ENCODE peak calls at places on chromosomes 16 and 17, in five cellular contexts. J, H, P, W and K are unnamed samples.

GRCh38 chr17:27340990-27341595 is 47.2 kb downstream of the WSB1 start:
- DNase-seq in J (no peak), H (no peak), P (no peak), W (no peak), K (no peak)

GRCh38 chr16:9097266-9098219 is 6.1 kb downstream of the HAPSTR1 start:
- DNase-seq in J (no peak), H (no peak), P (no peak), W (no peak), K (no peak)

GRCh38 chr16:1772362-1772907 is at the start of gene EME2:
- DNase-seq in J (no peak), H (peak; percentile 69), P (no peak), W (peak; percentile 52), K (no peak)

GRCh38 chr17:19239544-19239943 is 2.4 kb downstream of the EPN2 start:
- DNase-seq in J (no peak), H (no peak), P (no peak), W (no peak), K (no peak)

GRCh38 chr16:87851141-87851587 is 18.1 kb downstream of the SLC7A5 start:
- DNase-seq in J (no peak), H (no peak), P (no peak), W (no peak), K (no peak)

GRCh38 chr16:1309888-1310831 is 724 bp downstream of the UBE2I start:
- DNase-seq in J (no peak), H (peak; percentile 70), P (no peak), W (peak; percentile 67), K (no peak)

GRCh38 chr17:58702045-58702476 is 9.7 kb downstream of the RAD51C start:
- DNase-seq in J (no peak), H (no peak), P (no peak), W (no peak), K (no peak)

GRCh38 chr17:65254166-65254565 is 117.0 kb downstream of the RGS9 start:
- DNase-seq in J (no peak), H (no peak), P (no peak), W (no peak), K (no peak)

GRCh38 chr17:60439501-60439900 is 17.2 kb downstream of the CHCT1 start:
- DNase-seq in J (no peak), H (no peak), P (no peak), W (no peak), K (no peak)

GRCh38 chr17:2233441-2233947 is 70.1 kb downstream of the SMG6 start:
- DNase-seq in J (no peak), H (no peak), P (no peak), W (no peak), K (no peak)

GRCh38 chr17:38885728-38886642 is 16.1 kb downstream of the LASP1 start:
- DNase-seq in J (no peak), H (no peak), P (no peak), W (peak; percentile 75), K (no peak)

GRCh38 chr16:84408314-84408690 is 40.0 kb downstream of the ATP2C2 start:
- DNase-seq in J (no peak), H (no peak), P (no peak), W (no peak), K (no peak)

GRCh38 chr17:77125432-77125901 is 15.3 kb upstream of the SEC14L1 start:
- DNase-seq in J (peak; percentile 91), H (no peak), P (no peak), W (no peak), K (no peak)

GRCh38 chr17:75288784-75289121 is 480 bp downstream of the SLC25A19 start:
- DNase-seq in J (no peak), H (peak; percentile 62), P (peak; percentile 69), W (no peak), K (no peak)

GRCh38 chr16:27781981-27782880 is 232.3 kb downstream of the KATNIP start:
- DNase-seq in J (no peak), H (no peak), P (no peak), W (no peak), K (no peak)

GRCh38 chr16:67431077-67431804 is at the start of gene HSD11B2:
- DNase-seq in J (peak; percentile 40), H (peak; percentile 87), P (peak; percentile 78), W (peak; percentile 93), K (no peak)

GRCh38 chr17:4097165-4097960 is 45.5 kb downstream of the ZZEF1 start:
- DNase-seq in J (no peak), H (peak; percentile 50), P (no peak), W (no peak), K (no peak)

GRCh38 chr17:32385121-32385520 is 35.2 kb downstream of the ZNF207 start:
- DNase-seq in J (no peak), H (no peak), P (no peak), W (no peak), K (no peak)

GRCh38 chr16:71647391-71647790 is 21.4 kb downstream of the MARVELD3 start:
- DNase-seq in J (no peak), H (no peak), P (no peak), W (no peak), K (no peak)

GRCh38 chr16:84577034-84577803 is 40.7 kb downstream of the COTL1 start:
- DNase-seq in J (peak; percentile 58), H (no peak), P (no peak), W (no peak), K (no peak)

GRCh38 chr17:81510798-81511549 is 1.6 kb downstream of the ACTG1 start:
- DNase-seq in J (no peak), H (no peak), P (no peak), W (no peak), K (no peak)

GRCh38 chr16:12674096-12674495 is 129.6 kb downstream of the CPPED1 start:
- DNase-seq in J (no peak), H (no peak), P (no peak), W (no peak), K (no peak)

GRCh38 chr17:40378966-40379365 is 14.4 kb upstream of the GJD3 start:
- DNase-seq in J (no peak), H (no peak), P (no peak), W (no peak), K (no peak)

GRCh38 chr16:80683646-80684045 is 120.8 kb downstream of the CDYL2 start:
- DNase-seq in J (no peak), H (no peak), P (no peak), W (no peak), K (no peak)

GRCh38 chr16:9808210-9808609 is 374.0 kb downstream of the GRIN2A start:
- DNase-seq in J (no peak), H (no peak), P (no peak), W (no peak), K (no peak)

GRCh38 chr17:50393700-50394099 is 3.6 kb downstream of the LRRC59 start:
- DNase-seq in J (no peak), H (no peak), P (no peak), W (no peak), K (no peak)

GRCh38 chr17:80008848-80009247 is 26.8 kb downstream of the TBC1D16 start:
- DNase-seq in J (no peak), H (no peak), P (no peak), W (no peak), K (no peak)

GRCh38 chr17:80007939-80008338 is 27.7 kb downstream of the TBC1D16 start:
- DNase-seq in J (no peak), H (no peak), P (no peak), W (no peak), K (no peak)

GRCh38 chr17:80007009-80007752 is 28.5 kb downstream of the TBC1D16 start:
- DNase-seq in J (no peak), H (no peak), P (no peak), W (no peak), K (no peak)

GRCh38 chr17:80009391-80010282 is 26.0 kb downstream of the TBC1D16 start:
- DNase-seq in J (no peak), H (no peak), P (no peak), W (no peak), K (no peak)

GRCh38 chr17:80008383-80008840 is 27.3 kb downstream of the TBC1D16 start:
- DNase-seq in J (peak; percentile 61), H (peak; percentile 93), P (peak; percentile 98), W (peak; percentile 98), K (peak; percentile 47)
- TF ChIP-seq YY1 in J (peak; percentile 47), H (no peak), P (no peak), W (no peak), K (no peak)

GRCh38 chr16:60686824-60687223 is 1349.4 kb downstream of the CDH8 start:
- DNase-seq in J (no peak), H (no peak), P (no peak), W (no peak), K (peak; percentile 18)
- H3K9me3 ChIP-seq in J (no peaks in the 10 kb centered on the region), H (no peaks in the 10 kb centered on the region), P (no peaks in the 10 kb centered on the region), W (peaks cover 6% of the 10 kb centered on the region), K (no peaks in the 10 kb centered on the region)

GRCh38 chr17:8153550-8153956 is 1.3 kb upstream of the PER1 start:
- DNase-seq in J (no peak), H (no peak), P (no peak), W (no peak), K (no peak)

GRCh38 chr17:8153957-8154607 is 1.9 kb upstream of the PER1 start:
- DNase-seq in J (peak; percentile 93), H (peak; percentile 62), P (peak; percentile 99), W (peak; percentile 81), K (peak; percentile 88)

GRCh38 chr17:8151641-8152111 is 528 bp downstream of the PER1 start:
- DNase-seq in J (no peak), H (no peak), P (no peak), W (no peak), K (no peak)

GRCh38 chr17:8152112-8152775 is at the start of gene PER1:
- DNase-seq in J (peak; percentile 86), H (peak; percentile 87), P (peak; percentile 96), W (peak; percentile 94), K (no peak)

DNA sequence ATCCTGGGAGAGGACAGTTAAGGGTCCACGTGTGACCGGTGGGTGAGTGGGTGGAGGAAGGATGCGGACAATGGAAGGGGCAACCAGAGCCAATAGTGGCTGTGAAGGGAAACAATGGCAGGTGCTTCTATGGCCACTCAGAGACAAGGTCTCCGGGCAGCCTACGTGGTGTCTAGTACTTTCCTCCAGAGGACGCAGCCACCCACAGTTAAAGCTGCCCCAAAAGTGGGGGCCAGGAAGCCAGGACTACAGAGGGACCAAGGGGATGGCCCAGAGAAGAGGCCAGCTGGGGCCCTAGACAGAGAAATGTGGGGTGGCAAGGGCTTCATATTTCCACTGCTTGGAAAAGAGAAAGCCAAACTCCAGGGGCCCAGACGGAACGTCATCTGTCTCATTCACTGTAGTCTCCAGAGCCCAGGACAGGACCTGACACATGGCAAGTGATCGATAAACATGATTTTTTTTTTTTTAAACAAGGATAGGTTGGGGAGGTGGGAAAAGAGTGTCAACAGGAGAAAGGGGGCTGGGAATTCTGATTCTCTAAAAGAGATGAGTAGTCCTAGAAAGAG is 861 bp upstream of the PER1 start:
- DNase-seq in J (no peak), H (no peak), P (no peak), W (no peak), K (no peak)
- H3K4me1 ChIP-seq in J (peaks cover 71% of the 10 kb centered on the region), H (peaks cover 31% of the 10 kb centered on the region), P (peaks cover 12% of the 10 kb centered on the region), W (peaks cover 47% of the 10 kb centered on the region), K (peaks cover 9% of the 10 kb centered on the region)

GRCh38 chr16:50040028-50040427 is 15.0 kb downstream of the CNEP1R1 start:
- DNase-seq in J (no peak), H (no peak), P (no peak), W (no peak), K (no peak)

GRCh38 chr16:50037791-50038190 is 12.8 kb downstream of the CNEP1R1 start:
- DNase-seq in J (no peak), H (no peak), P (no peak), W (no peak), K (no peak)

GRCh38 chr16:50040710-50041109 is 15.7 kb downstream of the CNEP1R1 start:
- DNase-seq in J (no peak), H (no peak), P (no peak), W (no peak), K (no peak)

GRCh38 chr16:50036426-50036825 is 11.4 kb downstream of the CNEP1R1 start:
- DNase-seq in J (no peak), H (no peak), P (no peak), W (no peak), K (no peak)

GRCh38 chr16:50038756-50039529 is 13.9 kb downstream of the CNEP1R1 start:
- DNase-seq in J (no peak), H (no peak), P (no peak), W (no peak), K (no peak)
- TF ChIP-seq YY1 in J (no peak), H (no peak), P (no peak), W (no peak), K (no peak)